ENCODE peak calls at places on chromosomes 2 and 18, in seven cellular contexts. K is A549, R is tibial nerve, Q is suprapubic skin, U is transverse colon, D is ovary, S is HepG2. B is an unnamed sample.
A peak's percentile ranks its signal among the peaks of the same experiment; 100 is the strongest.

GRCh38 chr2:74860521-74860920 is 26.6 kb downstream of the HK2 start:
- DNase-seq in K (no peak), D (no peak), R (no peak), S (no peak), U (no peak), Q (no peak), B (no peak)

GRCh38 chr2:172643142-172643541 is 87.3 kb downstream of the PDK1 start:
- DNase-seq in K (no peak), D (no peak), R (no peak), Q (no peak), U (no peak), S (peak; percentile 19), B (no peak)

GRCh38 chr18:49581369-49581768 is 19.5 kb downstream of the LIPG start:
- DNase-seq in R (no peak), K (no peak), D (no peak), Q (no peak), U (no peak), S (no peak), B (no peak)

GRCh38 chr2:58308435-58308834 is 67.3 kb upstream of the FANCL start:
- DNase-seq in Q (no peak), K (no peak), U (no peak), D (no peak), S (no peak), R (no peak), B (no peak)

GRCh38 chr18:23844991-23845680 is 155.9 kb downstream of the LAMA3 start:
- DNase-seq in S (no peak), K (no peak), U (no peak), Q (no peak), R (no peak), D (no peak), B (no peak)

GRCh38 chr2:88880441-88880953 is 189.0 kb downstream of the RPIA start:
- DNase-seq in K (peak; percentile 43), U (no peak), Q (no peak), D (no peak), S (peak; percentile 56), R (peak; percentile 66), B (no peak)

GRCh38 chr2:169303579-169304285 is 58.6 kb downstream of the LRP2 start:
- DNase-seq in K (no peak), R (no peak), D (no peak), U (no peak), Q (no peak), S (no peak), B (no peak)

GRCh38 chr2:223586261-223586660 is 15.9 kb downstream of the SCG2 start:
- DNase-seq in R (no peak), S (no peak), K (no peak), Q (no peak), D (no peak), U (no peak), B (no peak)

GRCh38 chr2:143977356-143977755 is 542.6 kb downstream of the ZEB2 start:
- DNase-seq in D (no peak), K (no peak), S (no peak), U (no peak), R (no peak), Q (no peak), B (no peak)

GRCh38 chr2:143981428-143981827 is 538.5 kb downstream of the ZEB2 start:
- DNase-seq in K (no peak), S (no peak), Q (no peak), R (no peak), D (no peak), U (no peak), B (no peak)
- H3K27ac ChIP-seq in K (no peak overlapping the region), S (no peak overlapping the region), Q (no peak overlapping the region), R (no peak overlapping the region), D (no peak overlapping the region), U (no peak overlapping the region), B (no peak overlapping the region)

GRCh38 chr18:32301976-32302743 is 112.3 kb downstream of the MEP1B start:
- DNase-seq in D (no peak), S (no peak), R (no peak), Q (no peak), K (peak; percentile 5), U (no peak), B (no peak)
- TF ChIP-seq EP300 in D (no peak), S (no peak), R (peak; percentile 19), Q (no peak), K (no peak), U (no peak), B (no peak)

GRCh38 chr18:36640005-36640952 is 188.5 kb downstream of the TPGS2 start:
- DNase-seq in D (no peak), Q (no peak), S (no peak), R (no peak), K (no peak), U (no peak), B (no peak)

GRCh38 chr18:36636237-36636792 is 192.5 kb downstream of the TPGS2 start:
- DNase-seq in U (no peak), K (no peak), D (no peak), S (no peak), Q (no peak), R (no peak), B (no peak)

GRCh38 chr18:36635414-36636096 is 193.2 kb downstream of the TPGS2 start:
- DNase-seq in U (no peak), K (no peak), D (no peak), S (no peak), R (no peak), Q (no peak), B (no peak)

GRCh38 chr18:36634573-36635216 is 194.1 kb downstream of the TPGS2 start:
- DNase-seq in R (no peak), U (no peak), Q (no peak), S (no peak), D (no peak), K (no peak), B (no peak)

DNA sequence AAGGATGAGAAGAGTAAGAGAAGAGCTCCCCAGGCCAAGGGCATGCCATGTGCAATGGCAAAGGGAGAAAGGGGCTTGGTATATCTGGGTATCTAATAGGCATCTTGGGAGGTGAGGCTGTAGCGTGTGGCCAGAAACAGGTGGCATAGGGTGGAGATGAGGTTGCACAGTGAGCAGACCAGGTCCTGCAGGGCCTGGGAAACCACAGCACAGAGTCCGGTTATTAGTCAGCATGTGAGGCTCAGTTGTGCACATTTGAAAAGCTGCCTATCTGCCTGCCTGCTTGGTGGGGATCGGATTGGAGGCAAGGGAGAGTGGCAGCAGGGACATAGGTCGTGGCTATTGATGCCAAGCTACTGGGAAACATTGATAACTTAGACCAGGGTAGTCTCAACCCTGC is 190.6 kb downstream of the TPGS2 start:
- DNase-seq in R (no peak), S (no peak), Q (no peak), U (no peak), D (no peak), K (no peak), B (no peak)
- TF ChIP-seq POLR2A in R (no peak), S (no peak), Q (no peak), U (no peak), D (no peak), K (no peak), B (no peak)

GRCh38 chr2:28445448-28446258 is 50.2 kb upstream of the PLB1 start:
- DNase-seq in K (peak; percentile 86), Q (peak; percentile 63), U (no peak), R (no peak), S (no peak), D (no peak), B (no peak)
- H3K27ac ChIP-seq in K (peak overlapping the region; percentile 70), Q (no peak overlapping the region), U (no peak overlapping the region), R (no peak overlapping the region), S (no peak overlapping the region), D (no peak overlapping the region), B (no peak overlapping the region)

GRCh38 chr2:112645396-112646101 is at the start of gene SLC20A1:
- DNase-seq in K (peak; percentile 81), S (peak; percentile 94), U (peak; percentile 97), D (peak; percentile 94), R (peak; percentile 87), Q (peak; percentile 95), B (peak; percentile 97)
- TF ChIP-seq EP300 in K (peak; percentile 28), S (peak; percentile 7), U (no peak), D (no peak), R (peak; percentile 95), Q (no peak), B (no peak)

B was measured in stomach.